ENCODE peak calls at places on chromosomes 6 and 20, in nine cellular contexts. One of them, this sample, is unnamed.
A peak's percentile ranks its signal among the peaks of the same experiment; 100 is the strongest.

GRCh38 chr20:23638309-23638708 is 554 bp upstream of the CST3 start:
- DNase-seq in cardiac muscle cell: no peak
- DNase-seq in heart right ventricle: no peak
- DNase-seq in heart left ventricle: no peak
- DNase-seq in neural progenitor cell: no peak
- DNase-seq in adipocyte: no peak
- DNase-seq in fibroblast of lung: no peak
- DNase-seq in H1: no peak
- DNase-seq in left ventricle myocardium inferior: no peak
- DNase-seq in this sample: no peak

GRCh38 chr20:53914861-53915458 is 155.4 kb downstream of the BCAS1 start:
- DNase-seq in cardiac muscle cell: no peak
- DNase-seq in heart right ventricle: no peak
- DNase-seq in heart left ventricle: no peak
- DNase-seq in neural progenitor cell: peak; percentile 48
- DNase-seq in adipocyte: peak; percentile 34
- DNase-seq in fibroblast of lung: no peak
- DNase-seq in H1: no peak
- DNase-seq in left ventricle myocardium inferior: no peak
- DNase-seq in this sample: no peak

GRCh38 chr6:142871910-142872331 is 73.1 kb downstream of the HIVEP2 start:
- DNase-seq in cardiac muscle cell: no peak
- DNase-seq in heart right ventricle: peak; percentile 56
- DNase-seq in heart left ventricle: no peak
- DNase-seq in neural progenitor cell: no peak
- DNase-seq in adipocyte: peak; percentile 42
- DNase-seq in fibroblast of lung: peak; percentile 84
- DNase-seq in H1: no peak
- DNase-seq in left ventricle myocardium inferior: no peak
- DNase-seq in this sample: peak; percentile 68

GRCh38 chr6:1614767-1615650 is 5.3 kb downstream of the FOXC1 start:
- DNase-seq in cardiac muscle cell: no peak
- DNase-seq in heart right ventricle: no peak
- DNase-seq in heart left ventricle: peak; percentile 37
- DNase-seq in neural progenitor cell: peak; percentile 84
- DNase-seq in adipocyte: no peak
- DNase-seq in fibroblast of lung: no peak
- DNase-seq in H1: no peak
- DNase-seq in left ventricle myocardium inferior: no peak
- DNase-seq in this sample: no peak

GRCh38 chr6:158481612-158482473 is 78.0 kb upstream of the TMEM181 start:
- DNase-seq in cardiac muscle cell: no peak
- DNase-seq in heart right ventricle: no peak
- DNase-seq in heart left ventricle: no peak
- DNase-seq in neural progenitor cell: no peak
- DNase-seq in adipocyte: peak; percentile 83
- DNase-seq in fibroblast of lung: peak; percentile 68
- DNase-seq in H1: no peak
- DNase-seq in left ventricle myocardium inferior: no peak
- DNase-seq in this sample: peak; percentile 88

GRCh38 chr6:1382331-1382882 is 7.0 kb upstream of the FOXF2 start:
- DNase-seq in cardiac muscle cell: no peak
- DNase-seq in heart right ventricle: no peak
- DNase-seq in heart left ventricle: no peak
- DNase-seq in neural progenitor cell: no peak
- DNase-seq in adipocyte: no peak
- DNase-seq in fibroblast of lung: peak; percentile 84
- DNase-seq in H1: no peak
- DNase-seq in left ventricle myocardium inferior: no peak
- DNase-seq in this sample: no peak

GRCh38 chr6:75024796-75025195 is 181.1 kb downstream of the COL12A1 start:
- DNase-seq in cardiac muscle cell: no peak
- DNase-seq in heart right ventricle: no peak
- DNase-seq in heart left ventricle: no peak
- DNase-seq in neural progenitor cell: no peak
- DNase-seq in adipocyte: peak; percentile 45
- DNase-seq in fibroblast of lung: peak; percentile 77
- DNase-seq in H1: no peak
- DNase-seq in left ventricle myocardium inferior: no peak
- DNase-seq in this sample: no peak

GRCh38 chr20:17680128-17680835 is 1.8 kb downstream of the RRBP1 start:
- DNase-seq in cardiac muscle cell: peak; percentile 26
- DNase-seq in heart right ventricle: peak; percentile 42
- DNase-seq in heart left ventricle: peak; percentile 67
- DNase-seq in neural progenitor cell: peak; percentile 35
- DNase-seq in adipocyte: peak; percentile 83
- DNase-seq in fibroblast of lung: peak; percentile 85
- DNase-seq in H1: no peak
- DNase-seq in left ventricle myocardium inferior: peak; percentile 43
- DNase-seq in this sample: peak; percentile 80

GRCh38 chr6:71291991-71292390 is 3.4 kb downstream of the OGFRL1 start:
- DNase-seq in cardiac muscle cell: no peak
- DNase-seq in heart right ventricle: no peak
- DNase-seq in heart left ventricle: no peak
- DNase-seq in neural progenitor cell: no peak
- DNase-seq in adipocyte: peak; percentile 31
- DNase-seq in fibroblast of lung: no peak
- DNase-seq in H1: no peak
- DNase-seq in left ventricle myocardium inferior: no peak
- DNase-seq in this sample: no peak

GRCh38 chr6:170416303-170416702 is 109.7 kb downstream of the FAM120B start:
- DNase-seq in cardiac muscle cell: no peak
- DNase-seq in heart right ventricle: no peak
- DNase-seq in heart left ventricle: no peak
- DNase-seq in neural progenitor cell: no peak
- DNase-seq in adipocyte: no peak
- DNase-seq in fibroblast of lung: no peak
- DNase-seq in H1: no peak
- DNase-seq in left ventricle myocardium inferior: no peak
- DNase-seq in this sample: no peak

GRCh38 chr6:90295854-90296345 is 743 bp downstream of the BACH2 start:
- DNase-seq in cardiac muscle cell: peak; percentile 72
- DNase-seq in heart right ventricle: peak; percentile 76
- DNase-seq in heart left ventricle: peak; percentile 71
- DNase-seq in neural progenitor cell: peak; percentile 83
- DNase-seq in adipocyte: peak; percentile 65
- DNase-seq in fibroblast of lung: peak; percentile 86
- DNase-seq in H1: no peak
- DNase-seq in left ventricle myocardium inferior: peak; percentile 61
- DNase-seq in this sample: peak; percentile 52

GRCh38 chr20:20076297-20077065 is 24.1 kb downstream of the CFAP61 start:
- DNase-seq in cardiac muscle cell: no peak
- DNase-seq in heart right ventricle: no peak
- DNase-seq in heart left ventricle: no peak
- DNase-seq in neural progenitor cell: no peak
- DNase-seq in adipocyte: peak; percentile 36
- DNase-seq in fibroblast of lung: peak; percentile 84
- DNase-seq in H1: no peak
- DNase-seq in left ventricle myocardium inferior: no peak
- DNase-seq in this sample: peak; percentile 37

GRCh38 chr6:107699191-107700015 is 124.7 kb downstream of the SCML4 start:
- DNase-seq in cardiac muscle cell: no peak
- DNase-seq in heart right ventricle: no peak
- DNase-seq in heart left ventricle: no peak
- DNase-seq in neural progenitor cell: no peak
- DNase-seq in adipocyte: no peak
- DNase-seq in fibroblast of lung: no peak
- DNase-seq in H1: no peak
- DNase-seq in left ventricle myocardium inferior: no peak
- DNase-seq in this sample: no peak
- H3K4me1 ChIP-seq in cardiac muscle cell: peaks cover 4% of the 10 kb centered on the region
- H3K4me1 ChIP-seq in heart right ventricle: no peaks in the 10 kb centered on the region
- H3K4me1 ChIP-seq in heart left ventricle: peaks cover 6% of the 10 kb centered on the region
- H3K4me1 ChIP-seq in neural progenitor cell: no peaks in the 10 kb centered on the region
- H3K4me1 ChIP-seq in adipocyte: peaks cover 51% of the 10 kb centered on the region
- H3K4me1 ChIP-seq in fibroblast of lung: peaks cover 9% of the 10 kb centered on the region
- H3K4me1 ChIP-seq in H1: no peaks in the 10 kb centered on the region
- H3K4me1 ChIP-seq in left ventricle myocardium inferior: peaks cover 6% of the 10 kb centered on the region
- H3K4me1 ChIP-seq in this sample: no peaks in the 10 kb centered on the region

DNA sequence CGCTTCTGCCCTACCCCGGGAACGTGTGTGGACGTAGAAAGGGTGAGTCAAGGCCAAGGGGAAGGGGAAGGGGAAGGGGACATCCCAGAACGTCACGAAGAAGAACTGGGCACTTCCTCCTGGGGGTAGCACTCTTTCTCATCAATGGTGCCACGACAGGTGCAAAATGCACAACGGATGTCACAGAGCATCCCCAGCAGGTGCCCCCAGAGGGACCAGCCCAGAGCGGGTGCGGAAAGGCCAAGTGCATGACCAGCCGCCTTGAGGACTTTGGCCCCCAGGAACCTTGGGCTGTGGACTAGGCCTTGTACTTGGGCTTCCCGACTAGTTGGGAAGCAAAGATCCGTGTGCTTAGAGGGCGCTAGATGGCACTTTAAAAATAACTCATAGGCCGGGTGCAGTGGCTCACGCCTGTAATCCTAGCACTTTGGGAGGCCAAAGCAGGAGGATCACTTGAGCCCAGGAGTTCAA is 12.1 kb upstream of the SRC start:
- DNase-seq in cardiac muscle cell: no peak
- DNase-seq in heart right ventricle: no peak
- DNase-seq in heart left ventricle: no peak
- DNase-seq in neural progenitor cell: no peak
- DNase-seq in adipocyte: no peak
- DNase-seq in fibroblast of lung: no peak
- DNase-seq in H1: no peak
- DNase-seq in left ventricle myocardium inferior: no peak
- DNase-seq in this sample: no peak
- H3K4me1 ChIP-seq in cardiac muscle cell: peaks cover 13% of the 10 kb centered on the region
- H3K4me1 ChIP-seq in heart right ventricle: peaks cover 6% of the 10 kb centered on the region
- H3K4me1 ChIP-seq in heart left ventricle: peaks cover 29% of the 10 kb centered on the region
- H3K4me1 ChIP-seq in neural progenitor cell: peaks cover 22% of the 10 kb centered on the region
- H3K4me1 ChIP-seq in adipocyte: peaks cover 8% of the 10 kb centered on the region
- H3K4me1 ChIP-seq in fibroblast of lung: peaks cover 5% of the 10 kb centered on the region
- H3K4me1 ChIP-seq in H1: no peaks in the 10 kb centered on the region
- H3K4me1 ChIP-seq in left ventricle myocardium inferior: peaks cover 29% of the 10 kb centered on the region
- H3K4me1 ChIP-seq in this sample: peaks cover 15% of the 10 kb centered on the region

DNA sequence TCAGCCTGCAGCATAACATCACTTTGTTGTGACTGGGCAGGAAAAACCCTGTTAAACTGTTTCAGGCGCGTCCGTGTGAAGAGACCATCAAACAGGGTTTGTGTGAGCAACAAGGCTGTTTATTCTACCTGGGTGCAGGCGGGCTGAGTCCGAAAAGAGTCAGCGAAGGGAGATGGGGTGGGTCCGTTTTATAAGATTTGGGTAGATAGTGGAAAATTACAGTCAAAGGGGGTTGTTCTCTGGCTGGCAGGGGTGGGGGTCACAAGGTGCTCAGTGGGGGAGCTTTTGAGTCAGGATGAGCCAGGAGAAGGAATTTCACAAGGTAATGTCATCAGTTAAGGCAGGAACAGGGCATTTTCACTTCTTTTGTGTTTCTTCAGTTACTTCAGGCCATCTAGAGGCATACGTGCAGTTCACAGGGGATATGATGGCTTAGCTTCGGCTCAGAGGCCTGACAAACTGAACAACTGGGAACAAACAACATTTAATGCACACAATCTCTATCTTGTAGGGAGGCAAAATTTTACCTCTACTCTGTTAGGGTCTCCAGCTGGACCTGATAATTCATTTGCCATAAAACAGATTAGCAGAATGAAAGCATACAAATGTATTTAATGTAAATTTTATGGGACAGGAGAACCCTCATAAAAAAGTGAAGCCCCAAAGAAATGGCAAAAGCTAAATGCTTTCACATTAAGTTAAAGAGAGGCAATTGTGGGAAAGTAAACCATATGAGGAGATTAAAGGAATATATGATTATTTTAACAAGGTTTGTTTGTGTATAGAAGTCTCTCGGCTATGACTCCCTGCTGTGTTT is 58.3 kb upstream of the HFE start:
- DNase-seq in cardiac muscle cell: no peak
- DNase-seq in heart right ventricle: no peak
- DNase-seq in heart left ventricle: no peak
- DNase-seq in neural progenitor cell: peak; percentile 47
- DNase-seq in adipocyte: no peak
- DNase-seq in fibroblast of lung: no peak
- DNase-seq in H1: no peak
- DNase-seq in left ventricle myocardium inferior: no peak
- DNase-seq in this sample: peak; percentile 46
- H3K4me1 ChIP-seq in cardiac muscle cell: peaks cover 23% of the 10 kb centered on the region
- H3K4me1 ChIP-seq in heart right ventricle: peaks cover 13% of the 10 kb centered on the region
- H3K4me1 ChIP-seq in heart left ventricle: peaks cover 37% of the 10 kb centered on the region
- H3K4me1 ChIP-seq in neural progenitor cell: peaks cover 51% of the 10 kb centered on the region
- H3K4me1 ChIP-seq in adipocyte: peaks cover 37% of the 10 kb centered on the region
- H3K4me1 ChIP-seq in fibroblast of lung: peaks cover 9% of the 10 kb centered on the region
- H3K4me1 ChIP-seq in H1: peaks cover 2% of the 10 kb centered on the region
- H3K4me1 ChIP-seq in left ventricle myocardium inferior: peaks cover 56% of the 10 kb centered on the region
- H3K4me1 ChIP-seq in this sample: peaks cover 54% of the 10 kb centered on the region

GRCh38 chr20:44145131-44145770 is 41.7 kb downstream of the JPH2 start:
- DNase-seq in cardiac muscle cell: no peak
- DNase-seq in heart right ventricle: no peak
- DNase-seq in heart left ventricle: peak; percentile 28
- DNase-seq in neural progenitor cell: no peak
- DNase-seq in adipocyte: no peak
- DNase-seq in fibroblast of lung: no peak
- DNase-seq in H1: no peak
- DNase-seq in left ventricle myocardium inferior: no peak
- DNase-seq in this sample: no peak
- H3K4me1 ChIP-seq in cardiac muscle cell: peaks cover 51% of the 10 kb centered on the region
- H3K4me1 ChIP-seq in heart right ventricle: peaks cover 14% of the 10 kb centered on the region
- H3K4me1 ChIP-seq in heart left ventricle: peaks cover 87% of the 10 kb centered on the region
- H3K4me1 ChIP-seq in neural progenitor cell: no peaks in the 10 kb centered on the region
- H3K4me1 ChIP-seq in adipocyte: no peaks in the 10 kb centered on the region
- H3K4me1 ChIP-seq in fibroblast of lung: no peaks in the 10 kb centered on the region
- H3K4me1 ChIP-seq in H1: no peaks in the 10 kb centered on the region
- H3K4me1 ChIP-seq in left ventricle myocardium inferior: peaks cover 96% of the 10 kb centered on the region
- H3K4me1 ChIP-seq in this sample: no peaks in the 10 kb centered on the region

GRCh38 chr20:35660122-35660937 is 4.4 kb downstream of the CPNE1 start:
- DNase-seq in cardiac muscle cell: no peak
- DNase-seq in heart right ventricle: no peak
- DNase-seq in heart left ventricle: no peak
- DNase-seq in neural progenitor cell: no peak
- DNase-seq in adipocyte: no peak
- DNase-seq in fibroblast of lung: no peak
- DNase-seq in H1: no peak
- DNase-seq in left ventricle myocardium inferior: no peak
- DNase-seq in this sample: no peak
- H3K4me1 ChIP-seq in cardiac muscle cell: peaks cover 30% of the 10 kb centered on the region
- H3K4me1 ChIP-seq in heart right ventricle: peaks cover 43% of the 10 kb centered on the region
- H3K4me1 ChIP-seq in heart left ventricle: peaks cover 57% of the 10 kb centered on the region
- H3K4me1 ChIP-seq in neural progenitor cell: peaks cover 26% of the 10 kb centered on the region
- H3K4me1 ChIP-seq in adipocyte: peaks cover 30% of the 10 kb centered on the region
- H3K4me1 ChIP-seq in fibroblast of lung: peaks cover 9% of the 10 kb centered on the region
- H3K4me1 ChIP-seq in H1: no peaks in the 10 kb centered on the region
- H3K4me1 ChIP-seq in left ventricle myocardium inferior: peaks cover 92% of the 10 kb centered on the region
- H3K4me1 ChIP-seq in this sample: peaks cover 33% of the 10 kb centered on the region